ENCODE peak calls at places on chromosome 18, in ten cellular contexts. B is stimulated activated CD8-positive, alpha-beta memory T cell treated with anti-CD3 and anti-CD28 coated beads, Interleukin-15, amount 100 ng/mL, for 4 hours; S is SK-N-SH; Q is MCF 10A; O is CMK; D is activated CD8-positive, alpha-beta memory T cell treated with anti-CD3 and anti-CD28 coated beads, Interleukin-2, amount 50 U/mL, for 48 hours; K is activated T-helper 1 cell treated with anti-CD3 and anti-CD28 coated beads, Interleukin-2, amount 50 U/mL, for 16 hours; L is tibial artery; G is NCI-H510A; I is OCI-M1. A is an unnamed sample.

GRCh38 chr18:78731423-78732032 is 248.1 kb upstream of the SALL3 start:
- DNase-seq in B (no peak), S (no peak), Q (no peak), O (no peak), D (peak; percentile 26), K (no peak), L (peak; percentile 53), G (no peak), I (no peak), A (no peak)

GRCh38 chr18:59988098-59988706 is 88.4 kb downstream of the PMAIP1 start:
- DNase-seq in B (peak; percentile 8), S (peak; percentile 38), Q (peak; percentile 56), O (peak; percentile 25), D (peak; percentile 59), K (peak; percentile 15), L (no peak), G (no peak), I (peak; percentile 69), A (no peak)

GRCh38 chr18:46452820-46453219 is 204.2 kb downstream of the LOXHD1 start:
- DNase-seq in B (no peak), S (no peak), Q (peak; percentile 61), O (no peak), D (no peak), K (no peak), L (no peak), G (no peak), I (no peak), A (no peak)

GRCh38 chr18:79919089-79919488 is 32.4 kb downstream of the SLC66A2 start:
- DNase-seq in B (no peak), S (no peak), Q (no peak), O (no peak), D (peak; percentile 35), K (no peak), L (peak; percentile 50), G (no peak), I (no peak), A (no peak)

GRCh38 chr18:6731197-6731596 is 1.7 kb downstream of the ARHGAP28 start:
- DNase-seq in B (no peak), S (no peak), Q (peak; percentile 79), O (no peak), D (no peak), K (no peak), L (no peak), G (no peak), I (no peak), A (no peak)

GRCh38 chr18:55633032-55633431 is 45.0 kb upstream of the TCF4 start:
- DNase-seq in B (no peak), S (no peak), Q (peak; percentile 15), O (no peak), D (no peak), K (no peak), L (no peak), G (no peak), I (peak; percentile 38), A (no peak)

GRCh38 chr18:49656098-49656591 is 94.3 kb downstream of the LIPG start:
- DNase-seq in B (no peak), S (no peak), Q (peak; percentile 75), O (no peak), D (no peak), K (no peak), L (no peak), G (no peak), I (no peak), A (no peak)

GRCh38 chr18:47754311-47755101 is 176.0 kb downstream of the SMAD2 start:
- DNase-seq in B (no peak), S (peak; percentile 84), Q (peak; percentile 45), O (no peak), D (peak; percentile 92), K (peak; percentile 18), L (no peak), G (no peak), I (peak; percentile 65), A (no peak)

GRCh38 chr18:25310045-25310444 is 41.9 kb downstream of the ZNF521 start:
- DNase-seq in B (no peak), S (no peak), Q (peak; percentile 28), O (peak; percentile 25), D (no peak), K (no peak), L (no peak), G (no peak), I (peak; percentile 95), A (no peak)

GRCh38 chr18:63098014-63098981 is 221.3 kb downstream of the BCL2 start:
- DNase-seq in B (no peak), S (no peak), Q (no peak), O (peak; percentile 14), D (no peak), K (no peak), L (no peak), G (no peak), I (peak; percentile 46), A (peak; percentile 57)

GRCh38 chr18:27094621-27095020 is 90.5 kb downstream of the CHST9 start:
- DNase-seq in B (no peak), S (no peak), Q (peak; percentile 3), O (no peak), D (no peak), K (no peak), L (no peak), G (no peak), I (no peak), A (no peak)

GRCh38 chr18:49728542-49728941 is 84.8 kb downstream of the ACAA2 start:
- DNase-seq in B (no peak), S (peak; percentile 48), Q (peak; percentile 74), O (peak; percentile 12), D (peak; percentile 77), K (no peak), L (no peak), G (no peak), I (peak; percentile 83), A (no peak)

GRCh38 chr18:11310476-11311086 is 161.2 kb upstream of the PIEZO2 start:
- DNase-seq in B (no peak), S (peak; percentile 44), Q (peak; percentile 59), O (peak; percentile 20), D (peak; percentile 59), K (no peak), L (no peak), G (no peak), I (peak; percentile 85), A (no peak)

GRCh38 chr18:7273301-7273911 is 42.5 kb downstream of the LRRC30 start:
- DNase-seq in B (no peak), S (no peak), Q (peak; percentile 97), O (no peak), D (no peak), K (no peak), L (peak; percentile 85), G (no peak), I (no peak), A (no peak)

GRCh38 chr18:74905245-74905644 is 303.7 kb downstream of the PTGR3 start:
- DNase-seq in B (no peak), S (no peak), Q (no peak), O (no peak), D (no peak), K (no peak), L (no peak), G (peak; percentile 86), I (no peak), A (no peak)

GRCh38 chr18:34494359-34494696 is 215.8 kb upstream of the DTNA start:
- DNase-seq in B (no peak), S (no peak), Q (no peak), O (no peak), D (no peak), K (no peak), L (peak; percentile 58), G (no peak), I (peak; percentile 39), A (no peak)

GRCh38 chr18:45590060-45590537 is 25.2 kb upstream of the SLC14A2 start:
- DNase-seq in B (no peak), S (no peak), Q (no peak), O (no peak), D (no peak), K (no peak), L (no peak), G (no peak), I (no peak), A (no peak)

GRCh38 chr18:35933982-35934381 is 38.5 kb upstream of the RMP24 start:
- DNase-seq in B (no peak), S (no peak), Q (peak; percentile 55), O (no peak), D (no peak), K (no peak), L (no peak), G (no peak), I (no peak), A (no peak)

GRCh38 chr18:13879937-13880336 is 35.4 kb downstream of the MC2R start:
- DNase-seq in B (no peak), S (no peak), Q (no peak), O (no peak), D (no peak), K (no peak), L (no peak), G (no peak), I (no peak), A (no peak)

GRCh38 chr18:72986103-72986502 is 118.3 kb upstream of the NETO1 start:
- DNase-seq in B (no peak), S (no peak), Q (peak; percentile 9), O (no peak), D (no peak), K (no peak), L (no peak), G (no peak), I (no peak), A (no peak)

A was measured in stimulated activated naive CD4-positive, alpha-beta T cell.